ENCODE peak calls at places on chromosomes 7 and 10, in eight cellular contexts. H, E, X, N, J, K, P and O are unnamed samples.

GRCh38 chr7:37448057-37448636 is 517 bp downstream of the ELMO1 start:
- DNase-seq in H (no peak), E (no peak), X (peak; percentile 63), N (no peak), J (peak; percentile 31), K (no peak), P (no peak), O (peak; percentile 54)

GRCh38 chr10:57898231-57898630 is 369.5 kb downstream of the IPMK start:
- DNase-seq in H (peak; percentile 37), E (no peak), X (no peak), N (no peak), J (no peak), K (no peak), P (no peak), O (no peak)

GRCh38 chr7:74722045-74722603 is 51.7 kb upstream of the NCF1 start:
- DNase-seq in H (peak; percentile 24), E (no peak), X (no peak), N (no peak), J (no peak), K (no peak), P (no peak), O (no peak)

GRCh38 chr10:22340362-22341189 is 4.7 kb upstream of the SPAG6 start:
- DNase-seq in H (peak; percentile 55), E (no peak), X (peak; percentile 85), N (peak; percentile 85), J (peak; percentile 82), K (peak; percentile 55), P (peak; percentile 62), O (peak; percentile 61)

GRCh38 chr7:156503195-156503594 is 137.4 kb upstream of the RNF32 start:
- DNase-seq in H (no peak), E (no peak), X (no peak), N (no peak), J (no peak), K (no peak), P (no peak), O (no peak)

GRCh38 chr7:41817386-41817785 is 114.5 kb upstream of the INHBA start:
- DNase-seq in H (no peak), E (no peak), X (no peak), N (no peak), J (no peak), K (peak; percentile 8), P (peak; percentile 64), O (no peak)

GRCh38 chr10:133260895-133261725 is 15.6 kb downstream of the ADAM8 start:
- DNase-seq in H (peak; percentile 57), E (no peak), X (peak; percentile 79), N (peak; percentile 60), J (peak; percentile 69), K (no peak), P (peak; percentile 63), O (peak; percentile 59)

GRCh38 chr10:102752934-102753664 is 9.4 kb downstream of the WBP1L start:
- DNase-seq in H (peak; percentile 49), E (peak; percentile 35), X (peak; percentile 40), N (peak; percentile 64), J (peak; percentile 53), K (peak; percentile 59), P (no peak), O (no peak)

GRCh38 chr7:462173-463103 is 57.2 kb downstream of the PDGFA start:
- DNase-seq in H (no peak), E (no peak), X (no peak), N (no peak), J (no peak), K (no peak), P (no peak), O (peak; percentile 13)

GRCh38 chr7:140062118-140062527 is 628 bp downstream of the PARP12 start:
- DNase-seq in H (peak; percentile 43), E (no peak), X (peak; percentile 63), N (peak; percentile 13), J (peak; percentile 37), K (no peak), P (no peak), O (no peak)

GRCh38 chr7:102933763-102934162 is 21.0 kb downstream of the LRRC17 start:
- DNase-seq in H (peak; percentile 40), E (no peak), X (no peak), N (no peak), J (peak; percentile 74), K (peak; percentile 95), P (peak; percentile 75), O (no peak)

GRCh38 chr7:28126047-28127041 is 54.3 kb downstream of the JAZF1 start:
- DNase-seq in H (no peak), E (no peak), X (no peak), N (no peak), J (peak; percentile 88), K (no peak), P (no peak), O (no peak)

GRCh38 chr10:86666538-86666937 is 1.8 kb upstream of the LDB3 start:
- DNase-seq in H (no peak), E (no peak), X (no peak), N (no peak), J (no peak), K (no peak), P (no peak), O (peak; percentile 89)

GRCh38 chr10:102505462-102506115 is 1.8 kb downstream of the SUFU start:
- DNase-seq in H (no peak), E (peak; percentile 23), X (no peak), N (no peak), J (no peak), K (no peak), P (no peak), O (peak; percentile 40)

GRCh38 chr10:91604462-91604935 is 28.4 kb downstream of the PPP1R3C start:
- DNase-seq in H (no peak), E (no peak), X (no peak), N (no peak), J (no peak), K (no peak), P (no peak), O (no peak)

GRCh38 chr10:92494522-92494921 is 79.4 kb downstream of the IDE start:
- DNase-seq in H (no peak), E (no peak), X (no peak), N (no peak), J (no peak), K (peak; percentile 10), P (no peak), O (no peak)

GRCh38 chr7:11923376-11923922 is 91.5 kb upstream of the THSD7A start:
- DNase-seq in H (no peak), E (no peak), X (no peak), N (no peak), J (no peak), K (no peak), P (no peak), O (no peak)

GRCh38 chr7:47782022-47782421 is 166.2 kb downstream of the PKD1L1 start:
- DNase-seq in H (no peak), E (no peak), X (no peak), N (no peak), J (no peak), K (no peak), P (no peak), O (no peak)

GRCh38 chr10:63267414-63268138 is 134.4 kb downstream of the NRBF2 start:
- DNase-seq in H (peak; percentile 54), E (no peak), X (no peak), N (peak; percentile 72), J (peak; percentile 53), K (peak; percentile 79), P (peak; percentile 38), O (no peak)

GRCh38 chr10:8986975-8987374 is 932.5 kb downstream of the GATA3 start:
- DNase-seq in H (no peak), E (no peak), X (no peak), N (no peak), J (no peak), K (no peak), P (no peak), O (no peak)

GRCh38 chr10:8990280-8990987 is 935.9 kb downstream of the GATA3 start:
- DNase-seq in H (no peak), E (no peak), X (no peak), N (no peak), J (no peak), K (no peak), P (no peak), O (no peak)

GRCh38 chr10:8979976-8980375 is 925.5 kb downstream of the GATA3 start:
- DNase-seq in H (no peak), E (no peak), X (no peak), N (no peak), J (no peak), K (no peak), P (no peak), O (no peak)

GRCh38 chr10:8981277-8981676 is 926.8 kb downstream of the GATA3 start:
- DNase-seq in H (no peak), E (no peak), X (no peak), N (no peak), J (no peak), K (no peak), P (no peak), O (no peak)

GRCh38 chr10:8985651-8986050 is 931.2 kb downstream of the GATA3 start:
- DNase-seq in H (no peak), E (no peak), X (no peak), N (no peak), J (no peak), K (no peak), P (no peak), O (no peak)
- TF ChIP-seq CTCF in H (no peak), E (no peak), X (no peak), N (no peak), J (no peak), K (no peak), P (no peak), O (no peak)

GRCh38 chr10:43197834-43198681 is 59.8 kb downstream of the CSGALNACT2 start:
- DNase-seq in H (no peak), E (no peak), X (peak; percentile 59), N (peak; percentile 23), J (no peak), K (no peak), P (no peak), O (peak; percentile 45)
- TF ChIP-seq CTCF in H (no peak), E (no peak), X (peak; percentile 55), N (no peak), J (no peak), K (peak; percentile 34), P (no peak), O (peak; percentile 52)

DNA sequence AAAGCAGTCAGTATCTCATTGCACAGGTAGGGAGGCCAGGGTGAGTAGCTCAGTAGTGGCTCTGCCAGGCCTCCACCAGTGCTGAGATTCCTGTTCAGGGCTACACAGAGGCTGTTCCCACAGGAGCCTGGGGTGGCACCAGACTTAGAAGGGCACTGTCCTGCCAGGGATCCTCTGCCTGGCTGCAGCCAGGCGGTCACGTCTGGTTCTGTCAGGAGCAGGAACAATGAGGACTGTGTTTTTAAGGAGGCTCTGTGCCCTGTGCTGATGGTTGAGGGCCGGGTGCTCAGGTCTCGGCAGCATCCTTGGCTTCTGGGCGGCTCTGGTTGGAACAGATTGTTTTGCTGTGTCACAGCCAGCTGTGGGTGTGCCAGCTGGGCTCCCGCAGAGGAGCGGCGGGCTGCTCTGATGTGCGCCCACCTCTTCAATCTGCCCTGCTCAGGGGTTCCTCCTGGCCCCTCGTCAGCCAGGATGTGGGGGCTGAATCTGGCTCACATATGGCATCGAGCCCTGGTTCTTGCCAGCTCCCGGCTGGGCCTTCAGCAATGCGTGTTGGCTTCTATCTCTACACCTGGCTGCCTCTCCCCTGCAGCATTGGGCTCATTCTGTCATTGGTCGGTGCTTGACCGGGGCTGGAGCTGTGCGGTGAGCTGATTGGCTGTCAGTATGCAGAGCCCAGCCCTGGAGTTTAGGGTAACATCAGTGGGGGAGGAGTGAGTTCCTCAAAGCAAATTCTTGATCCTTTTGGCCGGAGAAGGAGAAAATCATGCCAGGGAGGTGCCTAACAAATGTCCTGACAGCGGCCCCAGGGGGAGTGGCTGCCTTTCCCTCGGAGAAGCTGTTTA is 41.2 kb downstream of the TACR2 start:
- DNase-seq in H (peak; percentile 63), E (peak; percentile 83), X (no peak), N (no peak), J (peak; percentile 81), K (no peak), P (peak; percentile 97), O (no peak)
- TF ChIP-seq CTCF in H (no peak), E (no peak), X (no peak), N (no peak), J (no peak), K (no peak), P (no peak), O (no peak)

GRCh38 chr10:129637010-129637409 is 170.0 kb downstream of the MGMT start:
- DNase-seq in H (no peak), E (no peak), X (no peak), N (no peak), J (no peak), K (no peak), P (no peak), O (no peak)
- TF ChIP-seq CTCF in H (no peak), E (no peak), X (no peak), N (no peak), J (no peak), K (no peak), P (no peak), O (no peak)